ENCODE peak calls at places on chromosomes 1 and 21, in eight cellular contexts. S is ELR; U is left cardiac atrium; J is small intestine; K is amniotic stem cell; N is stimulated activated CD4-positive, alpha-beta T cell treated with anti-CD3 and anti-CD28 coated beads, Interleukin-2, amount 100 ng/mL, for 48 hours; C is HCT116; Z is stimulated activated CD8-positive, alpha-beta memory T cell treated with anti-CD3 and anti-CD28 coated beads, Interleukin-15, amount 100 ng/mL, for 4 hours. D is an unnamed sample.

GRCh38 chr21:16608209-16608830 is 878.5 kb downstream of the USP25 start:
- DNase-seq in N (no peak), Z (no peak), C (no peak), U (no peak), K (no peak), S (peak; percentile 31), J (no peak), D (no peak)

GRCh38 chr1:199057284-199057683 is 418.4 kb downstream of the PTPRC start:
- DNase-seq in J (no peak), S (no peak), Z (no peak), N (no peak), C (no peak), U (no peak), K (no peak), D (no peak)

GRCh38 chr1:246691622-246692495 is 32.4 kb upstream of the SCCPDH start:
- DNase-seq in S (no peak), U (no peak), J (no peak), C (no peak), K (no peak), N (no peak), Z (no peak), D (no peak)

GRCh38 chr1:214833357-214833756 is 230.4 kb downstream of the CENPF start:
- DNase-seq in C (no peak), K (peak; percentile 65), U (no peak), Z (no peak), N (no peak), J (no peak), S (peak; percentile 72), D (no peak)

GRCh38 chr1:180182721-180183311 is 28.1 kb downstream of the QSOX1 start:
- DNase-seq in U (no peak), S (no peak), N (no peak), J (no peak), Z (no peak), C (no peak), K (no peak), D (no peak)

GRCh38 chr1:219801433-219801832 is 126.9 kb downstream of the SLC30A10 start:
- DNase-seq in K (no peak), S (no peak), U (no peak), Z (no peak), J (no peak), N (no peak), C (no peak), D (no peak)

GRCh38 chr1:21362096-21362495 is 71.8 kb upstream of the ECE1 start:
- DNase-seq in S (no peak), C (no peak), N (no peak), Z (no peak), U (no peak), J (no peak), K (no peak), D (no peak)

GRCh38 chr1:103461171-103462105 is 64.1 kb upstream of the RNPC3 start:
- DNase-seq in J (peak; percentile 3), U (no peak), C (peak; percentile 4), Z (no peak), K (no peak), N (no peak), S (peak; percentile 60), D (no peak)

GRCh38 chr1:21847223-21848205 is 35.4 kb downstream of the LDLRAD2 start:
- DNase-seq in K (no peak), U (no peak), J (no peak), S (no peak), Z (no peak), N (no peak), C (no peak), D (no peak)

GRCh38 chr1:78323311-78323710 is 167.5 kb upstream of the PTGFR start:
- DNase-seq in Z (no peak), U (no peak), J (no peak), N (no peak), S (peak; percentile 31), K (no peak), C (no peak), D (no peak)

GRCh38 chr1:181919729-181919991 is 141.9 kb downstream of the ZNF648 start:
- DNase-seq in J (no peak), N (no peak), K (no peak), U (no peak), C (no peak), S (no peak), Z (no peak), D (no peak)

GRCh38 chr1:98761238-98761637 is 99.7 kb downstream of the SNX7 start:
- DNase-seq in C (no peak), Z (no peak), K (no peak), U (no peak), N (no peak), J (peak; percentile 13), S (peak; percentile 15), D (no peak)

GRCh38 chr1:208885046-208885445 is 640.9 kb upstream of the PLXNA2 start:
- DNase-seq in K (no peak), Z (no peak), J (no peak), N (no peak), S (no peak), U (no peak), C (no peak), D (no peak)

GRCh38 chr1:68378296-68379084 is 71.3 kb downstream of the RPE65 start:
- DNase-seq in U (no peak), S (peak; percentile 76), J (no peak), C (peak; percentile 77), K (peak; percentile 38), N (no peak), Z (no peak), D (no peak)

GRCh38 chr1:103616362-103616761 is 865 bp upstream of the AMY2A start:
- DNase-seq in N (no peak), U (no peak), S (no peak), K (no peak), Z (no peak), J (no peak), C (no peak), D (no peak)

GRCh38 chr1:11842154-11843041 is 5.2 kb downstream of the NPPA start:
- DNase-seq in C (no peak), N (no peak), S (no peak), K (no peak), J (no peak), Z (no peak), U (peak; percentile 50), D (no peak)

GRCh38 chr1:8776104-8776503 is 41.3 kb downstream of the RERE start:
- DNase-seq in C (no peak), S (no peak), Z (no peak), J (no peak), K (no peak), N (no peak), U (no peak), D (no peak)

GRCh38 chr1:221667504-221667903 is 74.4 kb downstream of the DUSP10 start:
- DNase-seq in Z (no peak), K (peak; percentile 21), C (peak; percentile 3), J (no peak), S (peak; percentile 83), U (no peak), N (no peak), D (peak; percentile 4)

GRCh38 chr1:28010979-28011378 is 51.2 kb downstream of the XKR8 start:
- DNase-seq in U (no peak), C (no peak), S (peak; percentile 53), Z (no peak), K (no peak), N (no peak), J (peak; percentile 90), D (no peak)

GRCh38 chr1:42239555-42239954 is 75.0 kb upstream of the GUCA2A start:
- DNase-seq in N (no peak), K (no peak), Z (no peak), J (no peak), C (no peak), S (peak; percentile 13), U (no peak), D (no peak)

GRCh38 chr1:3521426-3521825 is 67.0 kb downstream of the ARHGEF16 start:
- DNase-seq in K (no peak), U (no peak), S (no peak), Z (no peak), C (no peak), J (no peak), N (no peak), D (no peak)

GRCh38 chr21:46661627-46662366 is 26.3 kb downstream of the PRMT2 start:
- DNase-seq in J (no peak), N (no peak), K (no peak), U (no peak), S (no peak), Z (no peak), C (no peak), D (no peak)

GRCh38 chr1:162236622-162237021 is 140.0 kb downstream of the SPATA46 start:
- DNase-seq in U (no peak), Z (no peak), S (no peak), C (no peak), J (no peak), K (no peak), N (no peak), D (no peak)

GRCh38 chr1:28259935-28260802 is 851 bp downstream of the SESN2 start:
- DNase-seq in K (peak; percentile 63), U (peak; percentile 82), Z (no peak), N (no peak), J (peak; percentile 66), S (peak; percentile 83), C (no peak), D (no peak)

GRCh38 chr1:80375662-80376061 is 1369.1 kb upstream of the ADGRL4 start:
- DNase-seq in N (no peak), K (peak; percentile 58), J (no peak), S (peak; percentile 67), U (no peak), C (no peak), Z (no peak), D (peak; percentile 35)

GRCh38 chr1:151478923-151479322 is 19.6 kb upstream of the POGZ start:
- DNase-seq in S (no peak), N (no peak), Z (no peak), U (no peak), K (no peak), C (no peak), J (no peak), D (no peak)

GRCh38 chr21:42525676-42526378 is 12.2 kb downstream of the SLC37A1 start:
- DNase-seq in Z (no peak), C (no peak), N (no peak), J (no peak), K (no peak), S (no peak), U (no peak), D (no peak)

GRCh38 chr1:182781849-182782586 is 7.6 kb upstream of the NPL start:
- DNase-seq in C (peak; percentile 48), K (peak; percentile 4), J (peak; percentile 71), U (peak; percentile 68), N (peak; percentile 61), S (peak; percentile 63), Z (peak; percentile 38), D (no peak)

GRCh38 chr1:201447911-201448871 is 20.8 kb downstream of the PHLDA3 start:
- DNase-seq in Z (peak; percentile 10), J (peak; percentile 63), K (no peak), C (peak; percentile 57), S (peak; percentile 74), U (peak; percentile 84), N (peak; percentile 56), D (no peak)

GRCh38 chr1:215845224-215845902 is 278.3 kb downstream of the KCTD3 start:
- DNase-seq in K (peak; percentile 76), C (peak; percentile 16), S (peak; percentile 89), U (no peak), N (no peak), J (no peak), Z (no peak), D (no peak)

D was measured in keratinocyte.